ENCODE peak calls at places on chromosomes 7 and 10, in eight cellular contexts. C is adipocyte; N is cardiac fibroblast; J is Ammon's horn; I is psoas muscle; X is lower lobe of right lung; O is lung microvascular endothelial cell; Z is effector memory CD8-positive, alpha-beta T cell. Q is an unnamed sample.

GRCh38 chr7:151861881-151862280 is 15.0 kb downstream of the PRKAG2 start:
- DNase-seq in Z (no peak), X (no peak), N (no peak), C (no peak), O (no peak), I (no peak), J (no peak), Q (no peak)

GRCh38 chr10:44828515-44829142 is 82.5 kb upstream of the TMEM72 start:
- DNase-seq in X (no peak), Z (no peak), J (no peak), O (no peak), C (no peak), N (no peak), I (no peak), Q (no peak)

GRCh38 chr7:834277-834676 is 2.0 kb downstream of the SUN1 start:
- DNase-seq in J (no peak), I (no peak), Z (no peak), O (no peak), X (no peak), N (no peak), C (no peak), Q (no peak)

GRCh38 chr10:62726638-62727037 is 77.9 kb upstream of the ADO start:
- DNase-seq in X (no peak), O (no peak), N (no peak), Z (no peak), I (no peak), C (no peak), J (no peak), Q (no peak)

GRCh38 chr10:29370092-29370611 is 81.3 kb downstream of the LYZL1 start:
- DNase-seq in Z (no peak), O (no peak), C (no peak), I (no peak), J (no peak), X (no peak), N (peak), Q (no peak)

GRCh38 chr7:151408839-151409554 is 841 bp downstream of the WDR86 start:
- DNase-seq in J (no peak), Z (peak), N (peak), X (peak), I (peak), O (peak), C (no peak), Q (no peak)

GRCh38 chr7:157271315-157271990 is 65.4 kb upstream of the DNAJB6 start:
- DNase-seq in I (no peak), J (no peak), C (no peak), X (no peak), Z (no peak), O (no peak), N (no peak), Q (no peak)

GRCh38 chr7:126606331-126606730 is 646.4 kb downstream of the GRM8 start:
- DNase-seq in I (no peak), J (no peak), O (no peak), Z (no peak), X (no peak), N (no peak), C (no peak), Q (no peak)

GRCh38 chr7:116672596-116673503 is 854 bp downstream of the MET start:
- DNase-seq in J (peak), I (peak), Z (no peak), N (no peak), O (peak), C (peak), X (no peak), Q (no peak)

GRCh38 chr7:9645756-9646155 is 1212.3 kb downstream of the NXPH1 start:
- DNase-seq in X (no peak), J (no peak), O (no peak), C (no peak), N (no peak), I (no peak), Z (no peak), Q (no peak)

GRCh38 chr7:27247000-27247399 is 4.4 kb downstream of the EVX1 start:
- DNase-seq in O (no peak), J (no peak), N (no peak), Z (no peak), I (no peak), C (no peak), X (no peak), Q (no peak)

GRCh38 chr10:90148121-90148855 is 446.9 kb downstream of the KIF20B start:
- DNase-seq in C (peak), X (no peak), J (peak), I (no peak), N (peak), Z (no peak), O (peak), Q (no peak)

GRCh38 chr10:77501846-77502251 is 135.8 kb downstream of the KCNMA1 start:
- DNase-seq in Z (no peak), X (no peak), C (no peak), I (no peak), N (no peak), O (peak), J (no peak), Q (no peak)

GRCh38 chr7:71343039-71343438 is 211.1 kb downstream of the GALNT17 start:
- DNase-seq in O (no peak), J (no peak), X (no peak), Z (no peak), N (no peak), C (no peak), I (no peak), Q (no peak)

GRCh38 chr10:72697711-72698110 is 5.8 kb downstream of the MCU start:
- DNase-seq in J (no peak), N (peak), C (no peak), O (no peak), Z (no peak), X (no peak), I (no peak), Q (no peak)

GRCh38 chr10:55495555-55495954 is 694.5 kb upstream of the PCDH15 start:
- DNase-seq in C (no peak), O (no peak), X (no peak), I (no peak), J (no peak), N (no peak), Z (no peak), Q (no peak)

GRCh38 chr7:29116361-29116760 is 30.0 kb downstream of the CPVL start:
- DNase-seq in N (no peak), X (no peak), O (peak), C (no peak), J (no peak), Z (no peak), I (no peak), Q (no peak)

GRCh38 chr10:49280001-49280408 is 19.0 kb upstream of the C10orf71 start:
- DNase-seq in I (no peak), X (no peak), J (no peak), Z (no peak), C (no peak), O (peak), N (peak), Q (peak)

GRCh38 chr10:62577666-62578291 is 203.6 kb downstream of the ZNF365 start:
- DNase-seq in Z (no peak), I (no peak), C (peak), J (no peak), N (no peak), O (no peak), X (no peak), Q (no peak)

GRCh38 chr10:60962946-60963345 is 19.0 kb upstream of the RHOBTB1 start:
- DNase-seq in N (peak), Z (no peak), I (no peak), C (peak), J (no peak), X (no peak), O (no peak), Q (no peak)

GRCh38 chr10:93072225-93072712 is 1.4 kb upstream of the CYP26A1 start:
- DNase-seq in N (no peak), I (no peak), O (no peak), J (no peak), C (no peak), Z (no peak), X (no peak), Q (no peak)

GRCh38 chr10:100370976-100371706 is 24.1 kb downstream of the SCD start:
- DNase-seq in C (peak), X (peak), J (peak), O (peak), N (peak), I (peak), Z (peak), Q (peak)

GRCh38 chr7:133040617-133041016 is 41.3 kb downstream of the CHCHD3 start:
- DNase-seq in X (no peak), I (no peak), N (no peak), C (no peak), J (no peak), O (no peak), Z (no peak), Q (no peak)

GRCh38 chr7:106999023-106999422 is 45.5 kb upstream of the PRKAR2B start:
- DNase-seq in Z (no peak), C (peak), N (no peak), X (no peak), I (no peak), O (no peak), J (no peak), Q (no peak)

GRCh38 chr10:90289037-90289436 is 568.8 kb downstream of the HTR7 start:
- DNase-seq in Z (no peak), O (peak), I (no peak), X (no peak), C (no peak), J (peak), N (peak), Q (no peak)

GRCh38 chr7:945147-945555 is 9.3 kb downstream of the ADAP1 start:
- DNase-seq in X (peak), N (no peak), I (no peak), O (no peak), Z (no peak), J (no peak), C (no peak), Q (peak)

GRCh38 chr7:134789967-134790685 is 10.7 kb downstream of the CALD1 start:
- DNase-seq in J (no peak), Z (no peak), N (peak), I (no peak), C (peak), O (peak), X (no peak), Q (no peak)

GRCh38 chr7:34165927-34166550 is 260.7 kb downstream of the BMPER start:
- DNase-seq in C (peak), O (peak), N (peak), Z (no peak), J (no peak), I (no peak), X (no peak), Q (no peak)

Q was measured in CD14-positive monocyte.